ENCODE peak calls at places on chromosomes 1 and 21, in four cellular contexts. U, V, P and Z are unnamed samples.

GRCh38 chr1:23477359-23478144 is 6.4 kb downstream of the ASAP3 start:
- DNase-seq in U (no peak), V (no peak), P (no peak), Z (no peak)

GRCh38 chr1:93579891-93580290 is 101.7 kb downstream of the BCAR3 start:
- DNase-seq in P (peak), V (no peak), U (no peak), Z (no peak)

GRCh38 chr21:32329331-32329730 is 30.7 kb downstream of the MRAP start:
- DNase-seq in V (no peak), P (no peak), U (no peak), Z (no peak)

GRCh38 chr1:33098371-33098770 is 17.4 kb downstream of the AZIN2 start:
- DNase-seq in U (no peak), V (no peak), P (no peak), Z (no peak)

GRCh38 chr1:151970641-151971040 is 23.0 kb downstream of the S100A10 start:
- DNase-seq in U (no peak), V (peak), P (no peak), Z (no peak)

GRCh38 chr21:42820513-42821465 is 58.5 kb downstream of the WDR4 start:
- DNase-seq in P (peak), V (no peak), U (no peak), Z (no peak)

GRCh38 chr1:47333578-47333921 is at the start of gene CMPK1:
- DNase-seq in V (peak), P (peak), U (peak), Z (no peak)

GRCh38 chr1:83931658-83932253 is 67.2 kb downstream of the TTLL7 start:
- DNase-seq in V (peak), P (peak), U (peak), Z (peak)

GRCh38 chr1:21573971-21574458 is 64.8 kb downstream of the ALPL start:
- DNase-seq in P (peak), U (peak), V (peak), Z (no peak)

GRCh38 chr1:155694167-155694566 is 5.3 kb downstream of the DAP3 start:
- DNase-seq in P (no peak), V (no peak), U (no peak), Z (no peak)

GRCh38 chr1:208988811-208989222 is 594.7 kb upstream of the CAMK1G start:
- DNase-seq in V (no peak), P (no peak), U (no peak), Z (no peak)

GRCh38 chr1:12087797-12088314 is 24.8 kb downstream of the TNFRSF8 start:
- DNase-seq in P (no peak), V (no peak), U (no peak), Z (no peak)

GRCh38 chr1:16204634-16205332 is 7.7 kb downstream of the ARHGEF19 start:
- DNase-seq in P (peak), V (peak), U (no peak), Z (no peak)

GRCh38 chr21:41681336-41681801 is 85.5 kb downstream of the RIPK4 start:
- DNase-seq in V (no peak), U (no peak), P (no peak), Z (no peak)

GRCh38 chr1:183454377-183454776 is 17.9 kb upstream of the SMG7 start:
- DNase-seq in U (no peak), V (no peak), P (no peak), Z (no peak)

GRCh38 chr1:38014171-38014570 is 1.6 kb downstream of the UTP11 start:
- DNase-seq in P (no peak), U (no peak), V (no peak), Z (no peak)

GRCh38 chr1:226680653-226681052 is 58.4 kb downstream of the ITPKB start:
- DNase-seq in U (no peak), P (no peak), V (no peak), Z (no peak)

GRCh38 chr1:39378377-39378776 is 113.1 kb upstream of the BMP8A start:
- DNase-seq in U (no peak), V (peak), P (peak), Z (no peak)

GRCh38 chr1:25996966-25997758 is 701 bp downstream of the PAFAH2 start:
- DNase-seq in P (peak), V (no peak), U (no peak), Z (no peak)

GRCh38 chr1:39608906-39609305 is 30.5 kb downstream of the HEYL start:
- DNase-seq in P (no peak), V (no peak), U (no peak), Z (no peak)

GRCh38 chr1:100575406-100575805 is 37.5 kb downstream of the GPR88 start:
- DNase-seq in P (no peak), V (no peak), U (no peak), Z (no peak)

GRCh38 chr1:205971082-205971481 is 27.8 kb upstream of the SLC26A9 start:
- DNase-seq in U (no peak), V (no peak), P (no peak), Z (no peak)

GRCh38 chr1:226827458-226827857 is 43.0 kb upstream of the PSEN2 start:
- DNase-seq in V (peak), U (no peak), P (no peak), Z (no peak)

GRCh38 chr1:203556047-203556851 is 62.3 kb downstream of the OPTC start:
- DNase-seq in P (no peak), V (no peak), U (no peak), Z (no peak)
- TF ChIP-seq TCF7L2 in P (no peak), V (no peak), U (no peak), Z (no peak)

GRCh38 chr1:66652556-66652955 is 99.7 kb upstream of the DYNLT5 start:
- DNase-seq in V (no peak), U (no peak), P (no peak), Z (no peak)

GRCh38 chr1:66654643-66655042 is 97.6 kb upstream of the DYNLT5 start:
- DNase-seq in P (no peak), U (no peak), V (no peak), Z (no peak)

GRCh38 chr1:66644331-66644730 is 107.9 kb upstream of the DYNLT5 start:
- DNase-seq in V (no peak), P (no peak), U (no peak), Z (no peak)

GRCh38 chr1:66648896-66649597 is 103.2 kb upstream of the DYNLT5 start:
- DNase-seq in U (no peak), V (no peak), P (no peak), Z (no peak)
- TF ChIP-seq TCF7L2 in U (no peak), V (no peak), P (no peak), Z (no peak)

DNA sequence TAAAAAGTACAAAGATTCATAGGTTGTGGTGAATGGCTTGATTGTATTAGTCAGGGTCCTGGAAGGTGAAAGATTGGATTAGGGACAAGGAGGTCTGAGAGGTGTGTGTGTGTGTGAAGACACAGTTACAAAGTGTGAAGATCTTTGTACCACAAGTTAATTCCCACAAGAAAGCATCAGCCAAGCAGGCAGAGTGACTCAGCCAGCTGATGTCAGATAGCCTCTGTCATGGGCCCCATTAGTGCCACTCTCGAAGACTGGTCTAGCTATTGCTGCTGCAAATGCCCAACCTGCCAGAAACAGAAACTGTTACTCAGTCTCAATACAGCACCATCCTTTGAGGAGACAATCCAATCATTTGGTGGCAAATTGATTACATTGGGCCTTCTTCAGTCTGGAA is 96.5 kb downstream of the DTL start:
- DNase-seq in U (no peak), P (no peak), V (no peak), Z (no peak)
- TF ChIP-seq TCF7L2 in U (no peak), P (no peak), V (no peak), Z (no peak)

GRCh38 chr1:153805929-153806750 is 30.9 kb downstream of the SLC27A3 start:
- DNase-seq in V (no peak), U (no peak), P (no peak), Z (no peak)
- TF ChIP-seq TCF7L2 in V (no peak), U (no peak), P (no peak), Z (no peak)

GRCh38 chr1:17557986-17558385 is 18.5 kb downstream of the ARHGEF10L start:
- DNase-seq in P (no peak), U (no peak), V (no peak), Z (no peak)

GRCh38 chr1:17559618-17560419 is 20.3 kb downstream of the ARHGEF10L start:
- DNase-seq in U (no peak), P (no peak), V (no peak), Z (no peak)

GRCh38 chr1:17558541-17558940 is 19.0 kb downstream of the ARHGEF10L start:
- DNase-seq in U (no peak), V (no peak), P (no peak), Z (no peak)

GRCh38 chr1:17561252-17561558 is 21.7 kb downstream of the ARHGEF10L start:
- DNase-seq in P (no peak), V (no peak), U (no peak), Z (no peak)

DNA sequence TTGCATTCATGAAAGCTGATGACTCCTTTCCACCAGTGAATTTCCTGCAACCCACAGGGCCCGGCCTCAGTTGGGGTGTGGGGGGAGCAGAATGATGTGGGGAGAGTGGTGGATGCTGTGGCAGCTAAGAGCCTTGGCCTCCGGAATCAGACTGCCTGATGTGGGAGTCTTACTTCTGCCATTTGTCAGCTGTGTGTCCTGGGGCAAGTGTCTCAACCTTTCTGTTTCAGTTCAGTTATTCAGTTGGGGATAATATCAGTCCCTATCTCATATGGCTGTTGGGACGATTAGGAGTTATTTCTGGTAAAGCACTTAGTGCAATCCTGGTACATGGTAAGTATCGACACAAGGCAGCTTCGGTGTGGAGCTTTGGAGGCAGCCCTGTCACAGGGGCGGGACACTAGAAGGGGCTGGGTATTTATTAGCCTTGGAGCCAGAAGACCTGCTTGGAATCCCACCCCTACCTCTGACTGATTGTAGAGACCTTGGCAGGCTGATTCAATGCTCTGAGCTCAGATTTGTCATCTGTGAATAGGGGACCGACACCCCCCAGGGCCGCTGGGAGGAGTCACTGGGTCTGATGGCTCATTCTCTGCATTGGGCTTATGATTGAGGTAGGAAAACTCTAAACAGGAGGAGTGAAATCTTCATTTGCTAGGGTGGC is 19.6 kb downstream of the ARHGEF10L start:
- DNase-seq in P (no peak), V (no peak), U (no peak), Z (no peak)
- TF ChIP-seq TCF7L2 in P (no peak), V (no peak), U (no peak), Z (no peak)

GRCh38 chr1:87091425-87091824 is 177.0 kb downstream of the HS2ST1 start:
- DNase-seq in V (no peak), P (no peak), U (no peak), Z (no peak)
- TF ChIP-seq TCF7L2 in V (no peak), P (no peak), U (no peak), Z (no peak)

GRCh38 chr1:162605225-162605927 is 26.9 kb upstream of the DDR2 start:
- DNase-seq in U (peak), P (no peak), V (no peak), Z (peak)
- TF ChIP-seq TCF7L2 in U (no peak), P (no peak), V (no peak), Z (no peak)

GRCh38 chr1:113811888-113812660 is at the start of gene RSBN1:
- DNase-seq in P (peak), V (peak), U (peak), Z (peak)

GRCh38 chr1:113813218-113813617 is 942 bp upstream of the RSBN1 start:
- DNase-seq in U (no peak), V (no peak), P (no peak), Z (no peak)

GRCh38 chr1:113811353-113811887 is 856 bp downstream of the RSBN1 start:
- DNase-seq in V (peak), P (peak), U (no peak), Z (no peak)

GRCh38 chr1:113809651-113810602 is 2.3 kb downstream of the RSBN1 start:
- DNase-seq in U (no peak), P (peak), V (no peak), Z (no peak)

DNA sequence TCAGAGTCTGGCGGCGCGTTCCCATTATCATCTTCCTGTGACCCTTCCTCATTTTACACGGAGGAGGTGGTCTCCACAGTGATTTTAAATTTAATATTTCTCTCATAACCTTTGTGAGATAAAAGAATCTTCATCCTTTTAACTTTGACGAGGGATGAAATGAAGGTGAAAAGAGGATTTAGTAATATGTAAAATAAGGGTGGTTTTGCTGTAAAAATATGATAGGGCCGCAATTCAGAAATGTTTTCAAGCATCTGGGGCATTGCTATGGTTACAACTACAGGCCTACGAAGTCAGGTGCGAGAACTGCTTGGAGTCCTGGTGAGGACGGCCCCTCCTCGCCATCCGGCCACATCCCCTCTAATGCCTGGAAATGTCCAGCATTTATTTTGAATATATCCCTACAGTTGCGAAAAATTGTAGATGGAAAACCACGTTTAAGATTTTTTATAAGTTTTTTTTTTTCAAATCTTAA is 422 bp upstream of the RSBN1 start:
- DNase-seq in P (no peak), V (peak), U (no peak), Z (no peak)
- TF ChIP-seq TCF7L2 in P (no peak), V (no peak), U (no peak), Z (no peak)

GRCh38 chr1:119276558-119276957 is 92.0 kb upstream of the HAO2 start:
- DNase-seq in U (no peak), V (no peak), P (no peak), Z (no peak)

GRCh38 chr1:119275930-119276215 is 92.7 kb upstream of the HAO2 start:
- DNase-seq in V (no peak), U (no peak), P (no peak), Z (no peak)

GRCh38 chr1:119285482-119285881 is 83.1 kb upstream of the HAO2 start:
- DNase-seq in V (no peak), U (no peak), P (no peak), Z (no peak)

GRCh38 chr1:119275145-119275929 is 93.2 kb upstream of the HAO2 start:
- DNase-seq in V (peak), U (peak), P (peak), Z (peak)

GRCh38 chr1:119279441-119280415 is 88.9 kb upstream of the HAO2 start:
- DNase-seq in V (no peak), U (peak), P (peak), Z (peak)
- TF ChIP-seq TCF7L2 in V (no peak), U (peak), P (no peak), Z (no peak)

DNA sequence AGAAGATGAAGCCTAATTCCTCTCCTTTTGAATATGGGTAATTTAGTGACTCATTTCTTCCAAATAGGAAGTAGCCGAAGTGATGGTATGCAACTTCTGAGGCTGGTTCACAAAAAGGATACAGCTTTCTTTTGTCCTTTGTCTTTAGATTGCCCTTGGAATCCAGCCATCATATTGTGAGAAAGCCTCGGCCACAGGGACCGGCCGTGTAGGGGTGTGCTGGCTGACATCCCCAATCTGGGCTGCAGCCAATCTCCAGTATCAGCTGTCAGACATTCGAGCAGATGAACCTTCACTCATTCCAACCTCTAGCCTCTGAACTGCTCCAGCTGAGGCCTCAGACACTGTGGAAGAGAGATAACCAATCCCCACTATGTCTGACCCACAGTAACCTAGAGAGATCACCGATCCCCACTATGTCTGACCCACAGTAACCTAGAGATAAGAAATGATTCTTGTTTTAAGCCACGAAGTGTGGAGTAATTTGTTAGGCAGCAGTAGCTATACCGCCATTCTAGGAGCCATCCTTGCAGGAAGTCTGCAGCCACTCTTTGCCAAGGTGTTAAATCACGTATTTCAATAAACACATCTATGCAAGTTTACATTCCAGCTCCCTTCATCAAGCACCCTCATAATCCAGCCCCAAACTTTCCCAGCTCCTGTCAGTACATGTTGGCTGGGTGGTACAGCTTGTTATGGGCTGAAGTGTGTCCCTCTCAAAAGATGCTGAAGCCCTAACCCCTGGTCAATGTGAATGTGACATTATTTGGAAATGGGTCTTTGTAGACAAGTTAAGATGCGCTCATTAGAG is 2.9 kb upstream of the DIP2A start:
- DNase-seq in U (peak), P (no peak), V (peak), Z (no peak)
- TF ChIP-seq TCF7L2 in U (no peak), P (no peak), V (no peak), Z (no peak)